ENCODE peak calls at places on chromosomes 3 and 15, in six cellular contexts. R is Panc1; T is stimulated activated CD4-positive, alpha-beta T cell treated with anti-CD3 and anti-CD28 coated beads, Interleukin-4, amount 100 ng/mL, for 24 hours; O is NAMALWA; D is GDM1; J is OCI-M1. B is an unnamed sample.

GRCh38 chr3:169237181-169237580 is 426.3 kb downstream of the MECOM start:
- DNase-seq in O (no peak), D (no peak), R (no peak), T (no peak), J (no peak), B (peak)

GRCh38 chr3:194938845-194939531 is 253.3 kb downstream of the FAM43A start:
- DNase-seq in J (no peak), R (no peak), D (no peak), T (no peak), O (no peak), B (no peak)

GRCh38 chr15:90664650-90665287 is 52.4 kb upstream of the BLM start:
- DNase-seq in T (no peak), O (no peak), D (no peak), R (no peak), J (peak), B (peak)

GRCh38 chr3:165464736-165465135 is 268.6 kb upstream of the SLITRK3 start:
- DNase-seq in T (no peak), O (no peak), D (no peak), J (no peak), R (no peak), B (peak)

GRCh38 chr15:73305331-73306211 is 63.2 kb downstream of the HCN4 start:
- DNase-seq in D (peak), O (peak), T (no peak), R (peak), J (peak), B (peak)

GRCh38 chr15:80550910-80551265 is 144.2 kb upstream of the ABHD17C start:
- DNase-seq in J (no peak), O (no peak), R (no peak), T (no peak), D (no peak), B (peak)

GRCh38 chr3:53420831-53421230 is 73.5 kb upstream of the DCP1A start:
- DNase-seq in O (no peak), T (no peak), R (no peak), D (no peak), J (no peak), B (no peak)

GRCh38 chr3:5055352-5056004 is 66.6 kb upstream of the ARL8B start:
- DNase-seq in R (no peak), D (peak), O (no peak), J (peak), T (no peak), B (no peak)

GRCh38 chr3:65894126-65894525 is 144.6 kb downstream of the MAGI1 start:
- DNase-seq in D (no peak), O (no peak), R (no peak), T (no peak), J (no peak), B (peak)

GRCh38 chr3:11476814-11477213 is 166.9 kb downstream of the VGLL4 start:
- DNase-seq in J (no peak), O (no peak), R (no peak), D (no peak), T (no peak), B (no peak)

GRCh38 chr3:155154255-155154654 is 74.1 kb downstream of the MME start:
- DNase-seq in J (no peak), T (no peak), R (no peak), O (no peak), D (no peak), B (no peak)

GRCh38 chr15:90873998-90874605 is 5.7 kb downstream of the FURIN start:
- DNase-seq in T (no peak), O (no peak), R (no peak), D (no peak), J (no peak), B (peak)

GRCh38 chr3:76685858-76686257 is 354.0 kb upstream of the ROBO2 start:
- DNase-seq in T (no peak), O (no peak), D (no peak), R (no peak), J (no peak), B (no peak)

GRCh38 chr15:78676424-78677110 is 35.6 kb upstream of the CHRNB4 start:
- DNase-seq in J (no peak), T (no peak), D (no peak), O (no peak), R (no peak), B (no peak)

GRCh38 chr3:130093741-130094391 is 12.2 kb downstream of the ALG1L2 start:
- DNase-seq in R (no peak), J (peak), O (peak), D (peak), T (peak), B (no peak)

GRCh38 chr15:67157779-67158366 is 92.5 kb downstream of the SMAD3 start:
- DNase-seq in O (no peak), J (no peak), T (no peak), D (no peak), R (no peak), B (no peak)

GRCh38 chr3:146308682-146309081 is 57.8 kb upstream of the PLSCR4 start:
- DNase-seq in R (no peak), D (no peak), J (no peak), O (no peak), T (no peak), B (peak)

GRCh38 chr3:27285668-27286067 is 83.5 kb downstream of the NEK10 start:
- DNase-seq in R (no peak), O (no peak), D (no peak), J (no peak), T (no peak), B (no peak)

GRCh38 chr15:95843241-95843851 is 487.2 kb upstream of the NR2F2 start:
- DNase-seq in J (peak), R (no peak), T (no peak), O (no peak), D (no peak), B (peak)

GRCh38 chr3:30747771-30748281 is 141.4 kb downstream of the TGFBR2 start:
- DNase-seq in J (peak), D (peak), O (no peak), R (no peak), T (no peak), B (peak)

GRCh38 chr3:49020335-49021212 is 1.3 kb upstream of the NDUFAF3 start:
- DNase-seq in J (peak), T (no peak), D (peak), R (no peak), O (peak), B (peak)

GRCh38 chr3:30508319-30508718 is 98.1 kb upstream of the TGFBR2 start:
- DNase-seq in R (no peak), D (no peak), T (no peak), J (no peak), O (no peak), B (no peak)

GRCh38 chr3:165192610-165193192 is 3.5 kb downstream of the SLITRK3 start:
- DNase-seq in J (no peak), R (no peak), O (no peak), T (no peak), D (no peak), B (no peak)

GRCh38 chr3:128991355-128991895 is 2.5 kb downstream of the CFAP92 start:
- DNase-seq in D (no peak), J (no peak), O (no peak), R (no peak), T (no peak), B (no peak)

GRCh38 chr3:16140116-16140893 is 34.2 kb upstream of the GALNT15 start:
- DNase-seq in O (no peak), R (no peak), J (no peak), D (no peak), T (no peak), B (peak)

GRCh38 chr3:119628816-119629445 is 31.2 kb downstream of the PLA1A start:
- DNase-seq in R (no peak), T (no peak), D (no peak), O (no peak), J (no peak), B (no peak)

GRCh38 chr3:60325610-60326181 is 925.6 kb downstream of the FHIT start:
- DNase-seq in R (no peak), J (peak), O (no peak), T (no peak), D (no peak), B (no peak)

B was measured in GM23248.